ENCODE peak calls at places on chromosomes 13 and 19, in seven cellular contexts. G is breast epithelium, A is H54, D is heart left ventricle, V is prostate gland, P is HCT116, J is uterus. I is an unnamed sample.

GRCh38 chr19:36152061-36152885 is at the start of gene COX7A1:
- DNase-seq in G (no peak), A (no peak), D (peak; percentile 91), V (no peak), P (no peak), J (peak; percentile 74), I (peak; percentile 92)

GRCh38 chr19:14507704-14508246 is 10.4 kb downstream of the DNAJB1 start:
- DNase-seq in G (no peak), A (no peak), D (no peak), V (no peak), P (no peak), J (no peak), I (no peak)

GRCh38 chr19:7655581-7655980 is 13.3 kb upstream of the RETN start:
- DNase-seq in G (no peak), A (no peak), D (no peak), V (no peak), P (no peak), J (no peak), I (no peak)

GRCh38 chr19:10712754-10713153 is 5.1 kb upstream of the DNM2 start:
- DNase-seq in G (no peak), A (no peak), D (no peak), V (no peak), P (no peak), J (no peak), I (no peak)

GRCh38 chr13:73983109-73983508 is 151.1 kb downstream of the KLF12 start:
- DNase-seq in G (no peak), A (no peak), D (peak; percentile 34), V (no peak), P (no peak), J (no peak), I (no peak)

GRCh38 chr13:71492346-71492871 is 374.6 kb downstream of the DACH1 start:
- DNase-seq in G (no peak), A (no peak), D (no peak), V (no peak), P (no peak), J (no peak), I (no peak)

GRCh38 chr19:50371914-50372475 is 4.3 kb upstream of the NR1H2 start:
- DNase-seq in G (no peak), A (no peak), D (no peak), V (no peak), P (no peak), J (no peak), I (no peak)

GRCh38 chr19:13935765-13936486 is 2.3 kb downstream of the PODNL1 start:
- DNase-seq in G (no peak), A (no peak), D (no peak), V (no peak), P (no peak), J (no peak), I (no peak)

DNA sequence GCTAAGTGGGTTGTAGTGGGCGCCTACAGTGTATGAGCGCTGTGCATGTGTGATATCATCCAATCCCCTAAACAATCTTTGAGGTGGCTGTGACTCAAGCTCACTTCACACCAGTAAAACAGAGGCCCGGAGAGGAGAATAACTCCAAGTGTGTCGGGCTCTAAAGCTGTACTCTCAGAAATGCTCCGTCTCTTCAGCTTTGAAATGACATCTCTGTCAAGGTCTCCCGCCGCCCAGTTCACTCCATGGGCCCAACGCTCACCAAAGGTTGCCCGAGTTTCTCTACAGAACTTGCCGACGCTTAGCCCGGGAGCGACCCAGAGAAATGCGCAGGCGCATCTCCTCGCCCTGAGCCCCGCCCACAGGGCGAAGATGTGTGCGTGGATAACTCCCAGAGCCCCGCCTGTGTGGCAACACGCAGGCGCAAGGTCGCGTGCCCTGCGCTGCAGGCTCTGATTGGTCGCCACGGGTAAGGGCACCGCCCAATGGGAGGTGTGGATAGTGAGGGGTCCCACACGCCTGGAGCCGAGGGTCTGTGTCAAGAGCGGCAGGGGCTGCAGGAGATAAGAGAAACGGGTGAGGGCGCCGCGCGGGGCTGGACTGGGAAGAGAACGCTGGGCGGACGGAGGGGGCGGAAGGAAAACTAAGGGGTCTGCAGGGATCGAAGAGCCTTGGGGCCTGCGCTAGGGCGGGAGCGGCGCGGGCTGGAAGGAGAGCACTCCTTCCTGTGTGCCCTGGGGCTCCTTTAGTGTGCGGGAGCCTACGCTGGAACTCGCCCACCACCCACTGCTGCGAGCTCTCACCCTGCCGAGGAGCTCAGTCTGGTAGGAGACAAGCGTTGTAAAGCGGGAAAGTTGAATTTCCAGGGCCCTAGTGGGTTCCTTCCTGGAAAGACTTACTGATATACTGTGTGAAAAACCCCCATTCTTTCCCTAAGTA is at the start of gene ZNF526:
- DNase-seq in G (peak; percentile 93), A (peak; percentile 99), D (peak; percentile 99), V (peak; percentile 96), P (peak; percentile 93), J (peak; percentile 96), I (peak; percentile 99)
- TF ChIP-seq POLR2A in G (no peak), A (peak; percentile 64), D (peak; percentile 83), V (peak; percentile 89), P (peak; percentile 64), J (peak; percentile 76), I (peak; percentile 38)

DNA sequence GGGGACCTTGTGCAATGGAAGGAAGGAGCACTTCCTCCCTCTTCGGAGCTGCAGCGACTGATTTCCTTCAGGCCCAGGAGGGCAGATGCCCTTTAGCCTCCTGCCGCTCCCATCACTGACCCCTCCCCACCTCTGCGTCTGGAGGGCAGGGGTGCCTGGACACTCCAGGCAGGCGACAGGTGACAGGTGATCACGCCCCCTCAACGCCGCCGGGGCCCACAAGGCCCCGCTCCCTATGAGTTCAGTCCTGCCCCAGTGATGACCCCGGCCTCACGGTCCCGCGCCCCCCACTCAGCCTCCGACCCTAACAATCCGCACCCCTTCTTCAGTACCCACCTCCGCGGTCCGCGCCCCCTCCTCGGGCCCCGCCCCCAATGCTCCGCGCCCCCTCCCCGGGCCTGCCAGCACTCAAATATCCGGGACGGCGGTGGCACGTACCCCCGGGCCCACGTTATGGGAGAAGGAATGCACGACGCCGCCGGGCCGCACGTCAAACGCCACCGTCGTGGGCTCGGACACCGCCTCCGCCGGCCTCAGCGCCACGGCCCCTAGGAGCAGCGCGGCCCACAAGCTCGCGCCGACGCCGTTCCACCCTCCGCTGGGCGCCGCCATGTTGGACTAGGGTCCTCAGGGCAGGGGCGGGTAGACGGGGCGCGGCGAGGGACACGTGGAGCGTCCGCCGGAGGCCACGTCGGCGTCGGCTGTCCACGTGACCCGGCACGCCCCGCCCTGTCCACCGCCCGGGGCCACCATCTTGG is at the start of gene MYDGF:
- DNase-seq in G (peak; percentile 91), A (peak; percentile 98), D (peak; percentile 96), V (peak; percentile 86), P (peak; percentile 74), J (peak; percentile 90), I (peak; percentile 96)
- TF ChIP-seq POLR2A in G (no peak), A (peak; percentile 85), D (peak; percentile 57), V (peak; percentile 66), P (peak; percentile 50), J (peak; percentile 13), I (peak; percentile 61)

DNA sequence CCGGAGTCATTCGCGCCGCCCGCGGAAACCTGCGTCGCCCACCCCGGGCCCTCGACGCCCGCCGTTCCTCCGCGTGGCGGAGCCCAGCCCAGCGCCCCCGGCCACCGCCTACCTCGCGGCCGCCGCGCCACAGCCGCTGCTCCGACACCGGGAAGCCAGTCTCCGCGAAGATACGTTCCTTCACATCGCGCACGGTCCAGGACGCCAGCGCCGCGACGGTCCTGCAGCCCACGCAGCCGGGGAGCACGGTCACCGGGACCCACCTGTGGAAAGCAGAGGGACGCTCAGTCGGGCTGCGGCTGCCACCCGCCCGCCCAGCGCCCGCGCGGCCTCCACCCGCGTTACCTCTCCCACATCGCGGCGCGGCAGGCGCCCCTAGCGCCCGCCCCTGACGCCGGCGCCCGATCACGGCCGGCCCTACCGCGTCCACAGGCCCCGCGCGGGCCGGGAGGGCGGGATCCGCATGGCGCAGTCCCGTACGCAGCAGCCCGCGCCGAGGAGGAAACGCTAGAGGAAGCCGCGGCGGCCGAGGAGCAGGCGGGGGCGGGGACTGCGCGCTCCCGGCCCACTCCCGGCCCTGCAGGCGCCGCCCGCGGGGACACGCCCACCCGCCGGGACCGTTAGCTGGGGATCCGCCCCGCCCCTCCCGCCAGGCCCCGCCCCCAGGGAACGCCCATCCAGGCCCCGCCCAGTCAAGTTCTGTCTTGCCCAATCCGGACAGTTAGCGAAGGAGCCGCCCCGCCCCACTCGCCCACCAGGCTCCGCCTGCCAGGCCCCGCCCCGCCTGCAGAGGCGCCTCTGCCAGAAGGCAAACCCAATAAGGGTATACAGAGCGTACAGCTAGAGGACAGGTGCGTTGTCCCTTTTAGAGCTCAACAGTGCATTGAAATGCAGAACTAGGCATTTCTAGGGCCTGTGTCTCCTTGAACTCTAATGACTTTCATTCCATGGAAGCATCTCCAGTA is 58.2 kb downstream of the SACS start:
- DNase-seq in G (peak; percentile 94), A (peak; percentile 71), D (peak; percentile 98), V (peak; percentile 93), P (peak; percentile 77), J (peak; percentile 97), I (peak; percentile 99)
- TF ChIP-seq POLR2A in G (no peak), A (peak; percentile 70), D (peak; percentile 69), V (peak; percentile 52), P (peak; percentile 83), J (peak; percentile 65), I (no peak)

DNA sequence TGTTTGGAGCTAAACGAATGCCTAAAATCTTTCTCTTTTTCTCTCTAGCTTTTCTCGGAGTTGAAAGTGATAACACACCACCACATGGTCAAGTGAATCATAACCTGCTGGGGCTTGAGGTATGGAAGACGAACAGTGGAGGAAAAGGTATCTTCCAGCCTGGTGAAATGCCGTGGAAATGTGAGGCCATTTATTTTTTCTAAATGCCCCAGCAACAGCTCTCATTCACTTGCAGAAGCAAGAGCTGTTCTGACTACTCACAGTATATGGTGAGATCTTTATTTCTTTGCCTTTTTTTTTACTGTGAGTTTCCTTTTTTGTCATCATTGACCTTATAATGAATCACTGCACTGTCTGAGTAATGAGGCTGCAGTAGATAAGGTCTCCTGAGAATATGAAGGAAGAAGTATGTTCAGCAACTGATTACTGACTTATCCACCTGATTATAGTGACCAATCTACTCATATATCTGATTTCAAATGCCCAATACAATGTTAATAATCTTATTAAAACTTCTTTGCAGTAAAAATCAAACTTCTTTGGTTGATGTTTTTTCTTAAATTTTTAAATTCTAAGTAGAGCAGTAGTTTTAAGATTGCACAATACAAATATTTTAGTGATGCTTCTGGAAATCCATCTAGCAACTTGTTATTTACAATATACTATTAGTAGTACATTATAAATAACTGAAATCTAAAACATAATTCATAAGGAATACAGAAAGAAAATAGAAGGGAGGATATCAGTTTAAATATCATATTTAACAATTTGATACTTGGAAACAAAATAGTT is 569.9 kb downstream of the PCDH9 start:
- DNase-seq in G (no peak), A (no peak), D (no peak), V (no peak), P (no peak), J (no peak), I (no peak)
- TF ChIP-seq POLR2A in G (no peak), A (no peak), D (no peak), V (no peak), P (no peak), J (no peak), I (no peak)

DNA sequence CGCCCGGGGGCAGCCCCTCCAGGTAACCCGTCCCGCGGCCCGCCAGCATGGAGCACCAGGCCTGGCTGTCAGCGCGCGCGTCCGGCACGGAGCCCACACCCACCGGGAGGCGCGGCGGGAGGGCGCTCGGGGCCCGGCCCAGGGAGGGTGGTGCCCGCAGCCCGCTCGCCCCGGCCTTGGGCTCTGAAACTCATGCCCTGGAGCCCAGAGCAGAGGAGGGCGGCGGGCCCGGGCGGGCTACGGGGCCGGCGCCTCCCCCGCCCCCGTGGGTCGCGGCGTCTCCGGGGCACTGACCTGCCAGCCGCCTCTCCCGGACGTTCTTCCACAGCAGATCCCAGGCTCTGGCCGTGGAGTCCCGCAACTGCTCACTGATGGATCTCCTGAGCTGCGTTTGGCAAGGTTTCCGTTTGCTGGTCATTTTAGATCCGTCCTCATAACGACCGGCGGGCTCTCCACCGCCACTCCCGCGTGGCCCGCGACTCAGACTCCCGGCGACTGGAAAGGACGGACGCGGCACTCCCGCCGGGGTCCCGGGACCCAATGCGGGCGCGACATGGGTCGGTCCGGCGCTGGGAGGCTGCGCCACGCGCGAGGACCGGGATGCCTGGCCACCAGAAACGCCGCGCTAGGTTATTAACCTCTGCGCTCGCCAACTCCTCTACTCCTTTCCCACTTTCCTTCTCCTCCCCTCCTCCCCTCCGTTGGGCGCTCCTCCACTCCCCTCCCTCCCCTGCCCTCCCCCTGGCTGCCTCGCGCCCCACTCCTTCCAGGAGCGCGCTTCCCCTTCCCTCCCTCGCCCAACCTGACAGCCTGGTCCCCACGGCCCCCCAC is 64.7 kb upstream of the STARD13 start:
- DNase-seq in G (peak; percentile 61), A (peak; percentile 26), D (peak; percentile 70), V (peak; percentile 7), P (no peak), J (peak; percentile 70), I (no peak)
- TF ChIP-seq POLR2A in G (peak; percentile 10), A (no peak), D (peak; percentile 28), V (peak; percentile 13), P (no peak), J (no peak), I (no peak)

I was measured in esophagus muscularis mucosa.